ENCODE peak calls at places on chromosomes 12 and 14, in five cellular contexts. One of them, this sample, is unnamed.

GRCh38 chr14:103022669-103023044 is 34.7 kb downstream of the CDC42BPB start:
- DNase-seq in NCI-H1105 treated with DMSO at 0.1 percent for 48 hours: no peak
- DNase-seq in stimulated activated naive CD4-positive, alpha-beta T cell: no peak
- DNase-seq in RWPE1: no peak
- DNase-seq in stimulated activated CD4-positive, alpha-beta T cell treated with anti-CD3 and anti-CD28 coated beads, Interleukin-2, amount 100 ng/mL, for 24 hours: no peak
- DNase-seq in this sample: no peak

GRCh38 chr12:40192704-40193255 is 32.0 kb upstream of the LRRK2 start:
- DNase-seq in NCI-H1105 treated with DMSO at 0.1 percent for 48 hours: no peak
- DNase-seq in stimulated activated naive CD4-positive, alpha-beta T cell: no peak
- DNase-seq in RWPE1: no peak
- DNase-seq in stimulated activated CD4-positive, alpha-beta T cell treated with anti-CD3 and anti-CD28 coated beads, Interleukin-2, amount 100 ng/mL, for 24 hours: no peak
- DNase-seq in this sample: no peak

GRCh38 chr12:124938606-124939427 is 24.4 kb upstream of the UBC start:
- DNase-seq in NCI-H1105 treated with DMSO at 0.1 percent for 48 hours: no peak
- DNase-seq in stimulated activated naive CD4-positive, alpha-beta T cell: no peak
- DNase-seq in RWPE1: peak
- DNase-seq in stimulated activated CD4-positive, alpha-beta T cell treated with anti-CD3 and anti-CD28 coated beads, Interleukin-2, amount 100 ng/mL, for 24 hours: peak
- DNase-seq in this sample: peak

GRCh38 chr12:91098942-91099341 is 12.4 kb downstream of the LUM start:
- DNase-seq in NCI-H1105 treated with DMSO at 0.1 percent for 48 hours: no peak
- DNase-seq in stimulated activated naive CD4-positive, alpha-beta T cell: no peak
- DNase-seq in RWPE1: no peak
- DNase-seq in stimulated activated CD4-positive, alpha-beta T cell treated with anti-CD3 and anti-CD28 coated beads, Interleukin-2, amount 100 ng/mL, for 24 hours: no peak
- DNase-seq in this sample: peak

GRCh38 chr12:14768823-14769405 is 34.4 kb downstream of the WBP11 start:
- DNase-seq in NCI-H1105 treated with DMSO at 0.1 percent for 48 hours: no peak
- DNase-seq in stimulated activated naive CD4-positive, alpha-beta T cell: no peak
- DNase-seq in RWPE1: no peak
- DNase-seq in stimulated activated CD4-positive, alpha-beta T cell treated with anti-CD3 and anti-CD28 coated beads, Interleukin-2, amount 100 ng/mL, for 24 hours: peak
- DNase-seq in this sample: peak

GRCh38 chr12:113396828-113397496 is 6.7 kb downstream of the SDS start:
- DNase-seq in NCI-H1105 treated with DMSO at 0.1 percent for 48 hours: no peak
- DNase-seq in stimulated activated naive CD4-positive, alpha-beta T cell: no peak
- DNase-seq in RWPE1: no peak
- DNase-seq in stimulated activated CD4-positive, alpha-beta T cell treated with anti-CD3 and anti-CD28 coated beads, Interleukin-2, amount 100 ng/mL, for 24 hours: no peak
- DNase-seq in this sample: no peak

GRCh38 chr12:101927042-101927441 is 49.7 kb downstream of the DRAM1 start:
- DNase-seq in NCI-H1105 treated with DMSO at 0.1 percent for 48 hours: no peak
- DNase-seq in stimulated activated naive CD4-positive, alpha-beta T cell: no peak
- DNase-seq in RWPE1: no peak
- DNase-seq in stimulated activated CD4-positive, alpha-beta T cell treated with anti-CD3 and anti-CD28 coated beads, Interleukin-2, amount 100 ng/mL, for 24 hours: no peak
- DNase-seq in this sample: no peak

GRCh38 chr12:638948-639557 is 24.2 kb downstream of the NINJ2 start:
- DNase-seq in NCI-H1105 treated with DMSO at 0.1 percent for 48 hours: no peak
- DNase-seq in stimulated activated naive CD4-positive, alpha-beta T cell: no peak
- DNase-seq in RWPE1: no peak
- DNase-seq in stimulated activated CD4-positive, alpha-beta T cell treated with anti-CD3 and anti-CD28 coated beads, Interleukin-2, amount 100 ng/mL, for 24 hours: no peak
- DNase-seq in this sample: no peak

GRCh38 chr12:93766802-93767523 is 89.8 kb downstream of the CRADD start:
- DNase-seq in NCI-H1105 treated with DMSO at 0.1 percent for 48 hours: no peak
- DNase-seq in stimulated activated naive CD4-positive, alpha-beta T cell: no peak
- DNase-seq in RWPE1: peak
- DNase-seq in stimulated activated CD4-positive, alpha-beta T cell treated with anti-CD3 and anti-CD28 coated beads, Interleukin-2, amount 100 ng/mL, for 24 hours: no peak
- DNase-seq in this sample: peak

GRCh38 chr12:131384544-131384855 is 326.4 kb upstream of the SFSWAP start:
- DNase-seq in NCI-H1105 treated with DMSO at 0.1 percent for 48 hours: no peak
- DNase-seq in stimulated activated naive CD4-positive, alpha-beta T cell: no peak
- DNase-seq in RWPE1: no peak
- DNase-seq in stimulated activated CD4-positive, alpha-beta T cell treated with anti-CD3 and anti-CD28 coated beads, Interleukin-2, amount 100 ng/mL, for 24 hours: no peak
- DNase-seq in this sample: no peak

GRCh38 chr12:52070243-52070925 is 606 bp downstream of the ATG101 start:
- DNase-seq in NCI-H1105 treated with DMSO at 0.1 percent for 48 hours: no peak
- DNase-seq in stimulated activated naive CD4-positive, alpha-beta T cell: no peak
- DNase-seq in RWPE1: no peak
- DNase-seq in stimulated activated CD4-positive, alpha-beta T cell treated with anti-CD3 and anti-CD28 coated beads, Interleukin-2, amount 100 ng/mL, for 24 hours: no peak
- DNase-seq in this sample: no peak

GRCh38 chr14:67133595-67134441 is 55.4 kb upstream of the GARIN2 start:
- DNase-seq in NCI-H1105 treated with DMSO at 0.1 percent for 48 hours: no peak
- DNase-seq in stimulated activated naive CD4-positive, alpha-beta T cell: no peak
- DNase-seq in RWPE1: no peak
- DNase-seq in stimulated activated CD4-positive, alpha-beta T cell treated with anti-CD3 and anti-CD28 coated beads, Interleukin-2, amount 100 ng/mL, for 24 hours: no peak
- DNase-seq in this sample: no peak

GRCh38 chr12:65499167-65499566 is 220.7 kb downstream of the MSRB3 start:
- DNase-seq in NCI-H1105 treated with DMSO at 0.1 percent for 48 hours: no peak
- DNase-seq in stimulated activated naive CD4-positive, alpha-beta T cell: no peak
- DNase-seq in RWPE1: no peak
- DNase-seq in stimulated activated CD4-positive, alpha-beta T cell treated with anti-CD3 and anti-CD28 coated beads, Interleukin-2, amount 100 ng/mL, for 24 hours: no peak
- DNase-seq in this sample: no peak

GRCh38 chr12:18907793-18908580 is 170.1 kb downstream of the CAPZA3 start:
- DNase-seq in NCI-H1105 treated with DMSO at 0.1 percent for 48 hours: no peak
- DNase-seq in stimulated activated naive CD4-positive, alpha-beta T cell: no peak
- DNase-seq in RWPE1: no peak
- DNase-seq in stimulated activated CD4-positive, alpha-beta T cell treated with anti-CD3 and anti-CD28 coated beads, Interleukin-2, amount 100 ng/mL, for 24 hours: no peak
- DNase-seq in this sample: no peak